ENCODE peak calls at places on chromosome 1, in seven cellular contexts. Z, H, T, B, L, G and W are unnamed samples.
A peak's percentile ranks its signal among the peaks of the same experiment; 100 is the strongest.

GRCh38 chr1:156816561-156817328 is at the start of gene SH2D2A:
- DNase-seq in Z (peak; percentile 75), H (peak; percentile 51), T (no peak), B (no peak), L (no peak), G (peak; percentile 84), W (no peak)

GRCh38 chr1:99963041-99963795 is 6.6 kb upstream of the SLC35A3 start:
- DNase-seq in Z (peak; percentile 70), H (no peak), T (no peak), B (no peak), L (peak; percentile 54), G (peak; percentile 78), W (no peak)

GRCh38 chr1:159088050-159088449 is 11.5 kb upstream of the AIM2 start:
- DNase-seq in Z (peak; percentile 92), H (peak; percentile 24), T (no peak), B (no peak), L (peak; percentile 51), G (peak; percentile 82), W (peak; percentile 34)

GRCh38 chr1:13646533-13646932 is 53.5 kb upstream of the PRDM2 start:
- DNase-seq in Z (no peak), H (no peak), T (no peak), B (no peak), L (no peak), G (no peak), W (no peak)

GRCh38 chr1:184597652-184598357 is 156.9 kb downstream of the EDEM3 start:
- DNase-seq in Z (peak; percentile 35), H (no peak), T (no peak), B (no peak), L (no peak), G (no peak), W (no peak)

GRCh38 chr1:85047472-85048295 is 616 bp downstream of the MCOLN3 start:
- DNase-seq in Z (no peak), H (no peak), T (no peak), B (peak; percentile 18), L (peak; percentile 30), G (no peak), W (no peak)

GRCh38 chr1:151613275-151613867 is 1.5 kb downstream of the SNX27 start:
- DNase-seq in Z (no peak), H (no peak), T (no peak), B (no peak), L (no peak), G (no peak), W (no peak)

GRCh38 chr1:231983266-231984193 is 356.9 kb downstream of the DISC1 start:
- DNase-seq in Z (no peak), H (no peak), T (no peak), B (no peak), L (no peak), G (no peak), W (no peak)

GRCh38 chr1:50332941-50333594 is 90.2 kb downstream of the DMRTA2 start:
- DNase-seq in Z (peak; percentile 45), H (peak; percentile 39), T (peak; percentile 49), B (peak; percentile 20), L (peak; percentile 87), G (no peak), W (peak; percentile 5)

GRCh38 chr1:204335085-204335484 is 24.6 kb downstream of the PLEKHA6 start:
- DNase-seq in Z (no peak), H (no peak), T (no peak), B (no peak), L (no peak), G (no peak), W (no peak)

GRCh38 chr1:36533897-36534296 is 51.2 kb upstream of the CSF3R start:
- DNase-seq in Z (no peak), H (no peak), T (no peak), B (no peak), L (no peak), G (no peak), W (no peak)

GRCh38 chr1:6082430-6082971 is 36.8 kb downstream of the KCNAB2 start:
- DNase-seq in Z (peak; percentile 32), H (no peak), T (no peak), B (no peak), L (peak; percentile 78), G (no peak), W (no peak)

GRCh38 chr1:170032531-170033295 is 41.8 kb downstream of the KIFAP3 start:
- DNase-seq in Z (peak; percentile 53), H (no peak), T (no peak), B (no peak), L (peak; percentile 6), G (no peak), W (no peak)

GRCh38 chr1:113434081-113434873 is 44.0 kb downstream of the MAGI3 start:
- DNase-seq in Z (no peak), H (no peak), T (no peak), B (no peak), L (no peak), G (no peak), W (no peak)

GRCh38 chr1:27045973-27046558 is 33.4 kb upstream of the TENT5B start:
- DNase-seq in Z (peak; percentile 82), H (peak; percentile 64), T (peak; percentile 52), B (peak; percentile 63), L (peak; percentile 71), G (peak; percentile 76), W (peak; percentile 53)

GRCh38 chr1:115183711-115184259 is 94.5 kb upstream of the TSPAN2 start:
- DNase-seq in Z (no peak), H (peak; percentile 29), T (no peak), B (no peak), L (no peak), G (no peak), W (no peak)

GRCh38 chr1:93814059-93814794 is 64.8 kb downstream of the DNTTIP2 start:
- DNase-seq in Z (peak; percentile 89), H (peak; percentile 68), T (no peak), B (peak; percentile 56), L (peak; percentile 63), G (peak; percentile 90), W (peak; percentile 38)

GRCh38 chr1:119840745-119841144 is 29.5 kb upstream of the REG4 start:
- DNase-seq in Z (no peak), H (no peak), T (no peak), B (no peak), L (no peak), G (no peak), W (no peak)

GRCh38 chr1:162011337-162012012 is 12.2 kb downstream of the OLFML2B start:
- DNase-seq in Z (no peak), H (no peak), T (no peak), B (no peak), L (no peak), G (no peak), W (no peak)

GRCh38 chr1:184214128-184214527 is 162.6 kb downstream of the TSEN15 start:
- DNase-seq in Z (no peak), H (no peak), T (no peak), B (no peak), L (no peak), G (no peak), W (no peak)

GRCh38 chr1:212518188-212518951 is 85.7 kb downstream of the NENF start:
- DNase-seq in Z (peak; percentile 20), H (peak; percentile 71), T (no peak), B (no peak), L (peak; percentile 84), G (peak; percentile 9), W (peak; percentile 70)

GRCh38 chr1:94646151-94646643 is 104.6 kb upstream of the F3 start:
- DNase-seq in Z (peak; percentile 94), H (no peak), T (no peak), B (peak; percentile 56), L (no peak), G (peak; percentile 91), W (peak; percentile 29)

GRCh38 chr1:160451119-160451858 is 50.9 kb downstream of the VANGL2 start:
- DNase-seq in Z (no peak), H (no peak), T (no peak), B (no peak), L (no peak), G (no peak), W (no peak)